ENCODE peak calls at places on chromosomes 7 and 10, in eight cellular contexts. Q, O, P, Y, F, J, L and K are unnamed samples.

GRCh38 chr7:25929448-25929847 is 222.6 kb upstream of the NFE2L3 start:
- DNase-seq in Q (no peak), O (no peak), P (no peak), Y (no peak), F (no peak), J (no peak), L (no peak), K (no peak)

GRCh38 chr10:121368347-121369025 is 229.8 kb downstream of the FGFR2 start:
- DNase-seq in Q (no peak), O (no peak), P (no peak), Y (no peak), F (no peak), J (no peak), L (no peak), K (no peak)

GRCh38 chr10:91856637-91857036 is 52.6 kb downstream of the FGFBP3 start:
- DNase-seq in Q (no peak), O (no peak), P (peak; percentile 3), Y (no peak), F (no peak), J (no peak), L (no peak), K (no peak)

GRCh38 chr7:96786261-96786997 is 76.8 kb upstream of the SEM1 start:
- DNase-seq in Q (peak; percentile 45), O (peak; percentile 26), P (no peak), Y (no peak), F (peak; percentile 19), J (no peak), L (no peak), K (no peak)

GRCh38 chr7:24778543-24779282 is 21.4 kb upstream of the GSDME start:
- DNase-seq in Q (no peak), O (no peak), P (no peak), Y (peak; percentile 95), F (peak; percentile 46), J (no peak), L (no peak), K (no peak)

GRCh38 chr10:50508315-50509051 is 115.3 kb downstream of the SGMS1 start:
- DNase-seq in Q (no peak), O (no peak), P (no peak), Y (no peak), F (no peak), J (no peak), L (no peak), K (no peak)

GRCh38 chr7:142066536-142066935 is 45.0 kb upstream of the MGAM2 start:
- DNase-seq in Q (no peak), O (no peak), P (no peak), Y (no peak), F (no peak), J (no peak), L (no peak), K (no peak)

GRCh38 chr10:130926442-130926841 is 385.1 kb downstream of the TCERG1L start:
- DNase-seq in Q (no peak), O (no peak), P (no peak), Y (no peak), F (no peak), J (no peak), L (no peak), K (no peak)

GRCh38 chr10:132700168-132701098 is 85.5 kb downstream of the NKX6-2 start:
- DNase-seq in Q (peak; percentile 63), O (peak; percentile 37), P (no peak), Y (peak; percentile 58), F (peak; percentile 14), J (no peak), L (peak; percentile 75), K (no peak)

GRCh38 chr10:49110684-49111319 is 4.5 kb downstream of the VSTM4 start:
- DNase-seq in Q (no peak), O (no peak), P (no peak), Y (no peak), F (no peak), J (no peak), L (no peak), K (no peak)

GRCh38 chr10:52106895-52107294 is 207.2 kb upstream of the DKK1 start:
- DNase-seq in Q (no peak), O (no peak), P (no peak), Y (peak; percentile 39), F (no peak), J (no peak), L (no peak), K (no peak)

GRCh38 chr10:60270426-60270825 is 119.2 kb downstream of the ANK3 start:
- DNase-seq in Q (no peak), O (no peak), P (no peak), Y (peak; percentile 40), F (no peak), J (no peak), L (no peak), K (peak; percentile 4)

GRCh38 chr10:60266513-60266912 is 123.2 kb downstream of the ANK3 start:
- DNase-seq in Q (no peak), O (no peak), P (no peak), Y (no peak), F (no peak), J (no peak), L (no peak), K (no peak)

GRCh38 chr10:60267802-60268201 is 121.9 kb downstream of the ANK3 start:
- DNase-seq in Q (no peak), O (no peak), P (no peak), Y (no peak), F (no peak), J (no peak), L (no peak), K (no peak)

GRCh38 chr10:60271319-60272040 is 118.2 kb downstream of the ANK3 start:
- DNase-seq in Q (no peak), O (no peak), P (no peak), Y (no peak), F (no peak), J (no peak), L (no peak), K (no peak)
- H3K27ac ChIP-seq in Q (no peak overlapping the region), O (no peak overlapping the region), P (no peak overlapping the region), Y (no peak overlapping the region), F (peak overlapping the region; percentile 38), J (no peak overlapping the region), L (no peak overlapping the region), K (no peak overlapping the region)

GRCh38 chr7:6495597-6496262 is 48.0 kb upstream of the DAGLB start:
- DNase-seq in Q (no peak), O (no peak), P (no peak), Y (peak; percentile 45), F (no peak), J (no peak), L (no peak), K (no peak)
- TF ChIP-seq CTCF in Q (no peak), O (no peak), P (no peak), Y (no peak), F (no peak), J (no peak), L (no peak), K (no peak)

DNA sequence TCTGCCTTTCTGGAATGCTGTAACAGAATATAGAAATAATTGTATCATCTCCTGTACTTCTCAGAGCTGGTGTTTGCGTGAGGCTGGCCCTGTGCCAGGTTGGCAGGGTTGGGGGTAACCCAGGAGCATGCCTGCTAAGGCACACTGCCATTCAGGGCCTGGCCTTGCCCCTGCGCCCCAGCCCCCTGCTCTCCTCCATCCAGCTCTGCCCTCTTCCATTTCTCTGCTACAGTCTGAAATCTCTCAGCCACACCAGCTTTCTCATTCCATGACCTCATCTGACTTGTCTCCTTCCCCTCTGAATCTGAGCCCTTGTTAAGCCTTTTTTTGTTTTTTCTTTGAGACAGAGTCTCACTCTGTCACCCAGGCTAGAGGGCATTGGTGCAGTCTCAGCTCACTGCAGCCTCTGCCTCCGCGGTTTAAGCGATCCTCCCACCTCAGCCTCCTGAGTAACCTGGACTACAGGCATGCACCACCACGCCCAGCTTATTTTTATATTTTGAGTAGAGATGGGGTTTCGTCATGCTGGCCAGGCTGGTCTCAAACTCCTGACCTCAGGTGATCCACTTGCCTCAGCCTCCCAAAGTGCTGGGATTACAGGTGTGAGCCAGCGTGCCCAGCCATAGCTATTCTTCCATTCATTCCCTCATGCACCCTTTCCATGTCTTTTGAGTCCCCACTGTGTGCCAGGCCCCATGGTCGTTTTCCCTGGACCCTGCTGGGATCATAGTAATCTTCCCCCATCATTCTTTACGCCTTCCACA is 206.8 kb downstream of the CUX1 start:
- DNase-seq in Q (no peak), O (peak; percentile 33), P (no peak), Y (peak; percentile 11), F (no peak), J (no peak), L (no peak), K (no peak)
- H3K27ac ChIP-seq in Q (no peak overlapping the region), O (peak overlapping the region; percentile 78), P (no peak overlapping the region), Y (no peak overlapping the region), F (peak overlapping the region; percentile 87), J (peak overlapping the region; percentile 21), L (no peak overlapping the region), K (peak overlapping the region; percentile 16)

GRCh38 chr7:145902123-145902522 is 214.5 kb upstream of the CNTNAP2 start:
- DNase-seq in Q (no peak), O (no peak), P (no peak), Y (no peak), F (no peak), J (no peak), L (no peak), K (no peak)
- TF ChIP-seq CTCF in Q (no peak), O (no peak), P (no peak), Y (no peak), F (no peak), J (no peak), L (no peak), K (no peak)

DNA sequence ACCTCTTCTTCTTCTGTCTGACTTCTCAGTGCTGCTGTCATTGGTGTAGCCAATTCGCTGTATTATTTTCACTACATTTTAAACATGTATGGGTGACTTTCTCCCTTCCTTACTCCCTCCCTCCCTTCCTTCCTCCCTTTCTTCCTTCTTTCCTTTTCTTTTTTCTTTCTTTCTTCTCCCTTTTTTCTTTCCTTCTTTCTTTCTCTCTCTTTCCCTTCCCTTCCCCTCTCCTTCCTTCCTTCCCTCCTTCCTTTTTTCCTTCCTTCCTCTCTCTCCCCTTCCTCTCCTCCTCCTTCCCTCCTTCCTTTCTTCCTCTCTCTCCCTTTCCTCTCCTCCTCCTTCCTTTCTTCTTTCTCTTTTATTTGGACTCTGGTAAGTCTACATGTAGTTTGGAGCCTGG is 240.8 kb downstream of the GATA3 start:
- DNase-seq in Q (no peak), O (no peak), P (no peak), Y (no peak), F (no peak), J (no peak), L (no peak), K (no peak)
- H3K27ac ChIP-seq in Q (no peak overlapping the region), O (no peak overlapping the region), P (no peak overlapping the region), Y (no peak overlapping the region), F (no peak overlapping the region), J (no peak overlapping the region), L (no peak overlapping the region), K (no peak overlapping the region)

DNA sequence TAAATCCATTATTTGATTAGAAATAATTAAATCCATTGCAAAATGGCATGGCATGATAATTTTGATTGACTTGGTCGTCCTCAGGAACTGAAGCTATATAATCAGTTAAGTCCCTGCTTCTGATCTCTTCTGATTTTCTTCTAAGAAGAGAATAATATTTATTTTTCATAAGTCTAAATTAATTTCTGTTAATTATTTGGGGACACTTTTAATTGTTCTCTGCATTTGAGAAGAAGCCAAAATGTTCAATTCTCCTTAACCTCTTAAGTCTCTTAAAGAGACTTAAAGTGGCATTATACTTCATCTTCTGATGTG is 67.2 kb downstream of the CAV1 start:
- DNase-seq in Q (no peak), O (no peak), P (no peak), Y (no peak), F (no peak), J (no peak), L (no peak), K (no peak)
- TF ChIP-seq CTCF in Q (no peak), O (no peak), P (no peak), Y (no peak), F (peak; percentile 4), J (peak; percentile 30), L (peak; percentile 35), K (peak; percentile 50)

GRCh38 chr7:152054377-152055230 is 29.1 kb downstream of the GALNT11 start:
- DNase-seq in Q (peak; percentile 42), O (no peak), P (no peak), Y (peak; percentile 80), F (peak; percentile 31), J (no peak), L (no peak), K (no peak)
- H3K27ac ChIP-seq in Q (no peak overlapping the region), O (no peak overlapping the region), P (no peak overlapping the region), Y (no peak overlapping the region), F (no peak overlapping the region), J (no peak overlapping the region), L (no peak overlapping the region), K (no peak overlapping the region)